ENCODE peak calls at places on chromosomes 11 and 22, in eight cellular contexts. K, J, W, N, C, M, V and Q are unnamed samples.

GRCh38 chr11:71103266-71103665 is 149.1 kb downstream of the SHANK2 start:
- DNase-seq in K (no peak), J (no peak), W (no peak), N (no peak), C (peak; percentile 97), M (no peak), V (no peak), Q (no peak)

GRCh38 chr22:24601217-24602104 is 1.5 kb upstream of the GGT1 start:
- DNase-seq in K (peak; percentile 23), J (no peak), W (peak; percentile 35), N (peak; percentile 64), C (no peak), M (no peak), V (no peak), Q (no peak)

GRCh38 chr11:119369035-119369925 is 12.2 kb downstream of the USP2 start:
- DNase-seq in K (peak; percentile 34), J (no peak), W (no peak), N (peak; percentile 77), C (no peak), M (peak; percentile 48), V (no peak), Q (no peak)

GRCh38 chr11:113591122-113591521 is 115.0 kb downstream of the TMPRSS5 start:
- DNase-seq in K (no peak), J (no peak), W (no peak), N (peak; percentile 82), C (no peak), M (no peak), V (no peak), Q (no peak)

GRCh38 chr22:49355206-49355920 is 472.3 kb downstream of the BRD1 start:
- DNase-seq in K (no peak), J (no peak), W (no peak), N (no peak), C (no peak), M (no peak), V (no peak), Q (no peak)

GRCh38 chr22:49664891-49665290 is 162.8 kb downstream of the BRD1 start:
- DNase-seq in K (no peak), J (no peak), W (no peak), N (no peak), C (no peak), M (no peak), V (no peak), Q (no peak)

GRCh38 chr11:73320786-73321325 is 12.8 kb downstream of the ARHGEF17 start:
- DNase-seq in K (no peak), J (no peak), W (no peak), N (no peak), C (no peak), M (no peak), V (no peak), Q (peak; percentile 65)

GRCh38 chr11:122491486-122491885 is 164.0 kb upstream of the UBASH3B start:
- DNase-seq in K (no peak), J (no peak), W (no peak), N (no peak), C (no peak), M (peak; percentile 34), V (no peak), Q (peak; percentile 67)

GRCh38 chr22:26429458-26430238 is 588 bp downstream of the ASPHD2 start:
- DNase-seq in K (peak; percentile 32), J (no peak), W (no peak), N (peak; percentile 76), C (no peak), M (peak; percentile 25), V (peak; percentile 43), Q (peak; percentile 29)

GRCh38 chr11:72179049-72179803 is 12.7 kb upstream of the FOLR1 start:
- DNase-seq in K (no peak), J (no peak), W (no peak), N (no peak), C (peak; percentile 31), M (no peak), V (no peak), Q (no peak)

GRCh38 chr22:23282089-23282501 is 101.8 kb downstream of the BCR start:
- DNase-seq in K (no peak), J (peak; percentile 51), W (no peak), N (no peak), C (peak; percentile 91), M (no peak), V (no peak), Q (peak; percentile 82)

GRCh38 chr11:115497303-115497702 is 6.9 kb downstream of the CADM1 start:
- DNase-seq in K (peak; percentile 68), J (no peak), W (peak; percentile 89), N (no peak), C (no peak), M (no peak), V (no peak), Q (no peak)

GRCh38 chr11:12838463-12839120 is 164.4 kb downstream of the TEAD1 start:
- DNase-seq in K (no peak), J (no peak), W (peak; percentile 53), N (no peak), C (no peak), M (no peak), V (no peak), Q (peak; percentile 77)

GRCh38 chr11:102831128-102831708 is 12.2 kb downstream of the MMP3 start:
- DNase-seq in K (no peak), J (no peak), W (peak; percentile 66), N (peak; percentile 40), C (no peak), M (peak; percentile 44), V (peak; percentile 78), Q (peak; percentile 88)

GRCh38 chr11:4748435-4748834 is 21.3 kb downstream of the OR51F1 start:
- DNase-seq in K (no peak), J (no peak), W (no peak), N (no peak), C (no peak), M (no peak), V (no peak), Q (peak; percentile 31)

GRCh38 chr22:33851985-33852384 is 68.3 kb downstream of the LARGE1 start:
- DNase-seq in K (no peak), J (no peak), W (no peak), N (no peak), C (peak; percentile 19), M (no peak), V (no peak), Q (peak; percentile 23)

GRCh38 chr11:66580803-66581202 is 12.1 kb downstream of the CCDC87 start:
- DNase-seq in K (no peak), J (no peak), W (no peak), N (no peak), C (no peak), M (no peak), V (no peak), Q (peak; percentile 6)

GRCh38 chr22:22948651-22949611 is 61.3 kb downstream of the IGLL5 start:
- DNase-seq in K (no peak), J (no peak), W (peak; percentile 4), N (no peak), C (no peak), M (peak; percentile 63), V (no peak), Q (peak; percentile 62)

GRCh38 chr11:61854206-61854875 is 26.2 kb downstream of the FADS2 start:
- DNase-seq in K (no peak), J (no peak), W (no peak), N (no peak), C (no peak), M (no peak), V (no peak), Q (no peak)
- H2AFZ ChIP-seq in K (no peak overlapping the region), J (no peak overlapping the region), W (no peak overlapping the region), N (no peak overlapping the region), C (no peak overlapping the region), M (no peak overlapping the region), V (no peak overlapping the region), Q (no peak overlapping the region)

DNA sequence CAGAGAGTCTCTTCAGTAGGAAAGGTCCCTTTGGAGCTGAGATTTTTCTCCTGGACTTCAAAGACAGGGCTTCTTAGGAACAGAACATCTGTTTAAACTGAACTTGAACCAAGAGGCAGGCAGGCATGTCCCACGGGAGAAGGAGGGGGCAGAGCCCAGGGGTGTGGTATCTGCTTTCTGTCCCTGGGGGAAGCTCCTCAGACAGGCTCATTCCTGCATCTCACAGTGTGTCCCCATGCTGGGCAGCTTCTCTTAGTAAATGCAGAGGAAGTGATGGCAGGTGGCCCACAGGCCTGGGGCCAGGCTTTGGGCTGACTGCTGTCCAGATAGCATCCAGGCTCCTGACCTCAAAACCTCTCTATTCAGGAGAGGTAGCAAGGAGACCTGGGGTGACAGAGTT is 47.4 kb downstream of the TSPAN18 start:
- DNase-seq in K (no peak), J (no peak), W (no peak), N (no peak), C (no peak), M (no peak), V (peak; percentile 47), Q (no peak)
- TF ChIP-seq EZH2phosphoT487 in K (no peak), J (no peak), W (no peak), N (no peak), C (no peak), M (no peak), V (no peak), Q (no peak)

GRCh38 chr11:125154380-125155099 is 10.0 kb upstream of the PKNOX2 start:
- DNase-seq in K (no peak), J (no peak), W (no peak), N (no peak), C (no peak), M (no peak), V (no peak), Q (no peak)

GRCh38 chr11:125156346-125156745 is 8.2 kb upstream of the PKNOX2 start:
- DNase-seq in K (no peak), J (no peak), W (no peak), N (no peak), C (no peak), M (no peak), V (no peak), Q (no peak)

GRCh38 chr11:125155767-125156166 is 8.8 kb upstream of the PKNOX2 start:
- DNase-seq in K (no peak), J (no peak), W (no peak), N (no peak), C (no peak), M (no peak), V (no peak), Q (no peak)

GRCh38 chr11:125153837-125154236 is 10.7 kb upstream of the PKNOX2 start:
- DNase-seq in K (no peak), J (no peak), W (no peak), N (no peak), C (no peak), M (no peak), V (no peak), Q (no peak)

DNA sequence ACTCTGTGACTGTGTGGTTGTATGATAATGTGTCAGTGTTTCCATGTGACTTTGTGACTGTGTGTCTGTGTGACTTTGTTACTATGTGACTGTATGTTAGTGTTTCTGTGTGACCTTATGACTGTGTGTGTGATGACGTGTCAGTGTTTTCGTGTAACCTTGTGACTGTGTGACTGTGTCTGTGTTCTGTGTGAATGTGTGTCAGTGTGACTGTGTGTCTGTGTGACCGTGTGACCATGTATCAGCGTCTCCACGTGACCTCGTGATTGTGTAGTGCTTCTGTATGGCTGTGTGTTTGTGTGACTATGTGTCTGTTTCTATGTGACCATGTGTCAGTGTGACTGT is 9.5 kb upstream of the PKNOX2 start:
- DNase-seq in K (no peak), J (no peak), W (no peak), N (no peak), C (no peak), M (no peak), V (no peak), Q (no peak)
- H3K9me2 ChIP-seq in K (no peaks in the 10 kb centered on the region), J (no peaks in the 10 kb centered on the region), W (no peaks in the 10 kb centered on the region), N (no peaks in the 10 kb centered on the region), C (no peaks in the 10 kb centered on the region), M (no peaks in the 10 kb centered on the region), V (no peaks in the 10 kb centered on the region), Q (no peaks in the 10 kb centered on the region)

DNA sequence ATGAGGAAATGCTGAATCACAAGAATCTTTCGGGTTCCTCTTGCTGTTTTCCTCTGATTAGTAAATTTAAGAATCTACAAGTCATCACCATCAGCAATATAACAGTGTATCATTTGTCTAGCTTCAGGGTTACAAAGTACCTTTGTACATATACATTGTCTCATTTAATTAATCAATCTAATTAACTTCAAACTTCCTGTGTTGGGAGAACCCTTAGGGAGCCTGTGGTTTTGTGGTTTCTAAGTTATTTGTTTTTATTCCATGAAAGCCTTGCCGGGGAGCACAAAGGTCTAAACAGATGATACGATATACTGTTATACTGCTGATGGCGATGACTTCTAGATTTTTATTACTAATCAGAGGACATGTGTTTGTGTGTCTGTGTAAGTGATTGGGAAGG is 41.0 kb downstream of the TIMP3 start:
- DNase-seq in K (no peak), J (no peak), W (no peak), N (no peak), C (no peak), M (no peak), V (no peak), Q (no peak)
- H2AFZ ChIP-seq in K (no peak overlapping the region), J (no peak overlapping the region), W (no peak overlapping the region), N (no peak overlapping the region), C (no peak overlapping the region), M (no peak overlapping the region), V (no peak overlapping the region), Q (no peak overlapping the region)